ENCODE peak calls at places on chromosomes 13 and 19, in five cellular contexts. A is HuH-7.5, P is C1 segment of cervical spinal cord, S is NCI-H2081, U is posterior cingulate gyrus. N is an unnamed sample.

GRCh38 chr19:43318796-43319314 is 34.6 kb upstream of the CD177 start:
- DNase-seq in A (no peak), S (no peak), U (no peak), P (no peak), N (no peak)

GRCh38 chr19:51157265-51157664 is 15.2 kb downstream of the SIGLEC7 start:
- DNase-seq in A (no peak), U (no peak), P (no peak), S (no peak), N (no peak)

GRCh38 chr13:90919153-90919552 is 428.3 kb upstream of the MIR17HG start:
- DNase-seq in P (no peak), U (no peak), S (no peak), A (no peak), N (no peak)

GRCh38 chr19:4083677-4084546 is 17.2 kb upstream of the ZBTB7A start:
- DNase-seq in U (no peak), S (no peak), P (no peak), A (no peak), N (no peak)

GRCh38 chr19:40370997-40371801 is 18.8 kb downstream of the HIPK4 start:
- DNase-seq in A (no peak), S (no peak), U (no peak), P (no peak), N (no peak)

GRCh38 chr19:3565177-3565576 is 7.6 kb upstream of the HMG20B start:
- DNase-seq in U (no peak), P (no peak), S (no peak), A (no peak), N (no peak)

GRCh38 chr13:30159446-30159839 is 147.9 kb downstream of the KATNAL1 start:
- DNase-seq in S (no peak), P (no peak), A (no peak), U (no peak), N (no peak)

GRCh38 chr19:15866646-15867045 is 31.2 kb downstream of the CYP4F2 start:
- DNase-seq in P (no peak), U (no peak), S (no peak), A (no peak), N (no peak)

GRCh38 chr13:99303863-99304521 is 3.2 kb downstream of the GPR183 start:
- DNase-seq in U (peak), S (no peak), P (no peak), A (no peak), N (no peak)

GRCh38 chr13:48994731-48995130 is 19.0 kb downstream of the FNDC3A start:
- DNase-seq in P (no peak), S (no peak), A (no peak), U (no peak), N (no peak)

GRCh38 chr13:29583073-29583785 is 12.3 kb downstream of the SLC7A1 start:
- DNase-seq in P (no peak), S (no peak), U (no peak), A (no peak), N (no peak)

GRCh38 chr13:40181203-40181845 is 485.1 kb downstream of the FOXO1 start:
- DNase-seq in P (no peak), U (no peak), A (peak), S (no peak), N (no peak)

GRCh38 chr13:99895428-99895998 is 76.1 kb downstream of the ZIC5 start:
- DNase-seq in P (no peak), U (no peak), A (no peak), S (no peak), N (no peak)

GRCh38 chr19:50909240-50910070 is 1.7 kb downstream of the KLK4 start:
- DNase-seq in P (no peak), U (no peak), A (no peak), S (peak), N (no peak)

GRCh38 chr19:11405846-11406643 is 13.1 kb downstream of the RGL3 start:
- DNase-seq in S (no peak), P (no peak), A (no peak), U (no peak), N (no peak)

GRCh38 chr13:111850976-111851375 is 216.0 kb upstream of the SOX1 start:
- DNase-seq in S (no peak), U (no peak), P (no peak), A (no peak), N (no peak)

GRCh38 chr13:36815069-36815468 is 4.0 kb upstream of the RFXAP start:
- DNase-seq in P (no peak), S (no peak), U (no peak), A (peak), N (no peak)

GRCh38 chr13:36130542-36131214 is 504 bp downstream of the DCLK1 start:
- DNase-seq in S (peak), P (no peak), U (peak), A (no peak), N (no peak)

GRCh38 chr19:49690656-49691242 is at the start of gene CPT1C:
- DNase-seq in U (peak), S (peak), A (no peak), P (peak), N (peak)

GRCh38 chr19:41263042-41263849 is 926 bp upstream of the HNRNPUL1 start:
- DNase-seq in P (peak), A (peak), S (peak), U (peak), N (peak)

GRCh38 chr13:85995788-85996418 is 196.7 kb upstream of the SLITRK6 start:
- DNase-seq in P (no peak), A (no peak), S (peak), U (no peak), N (no peak)

GRCh38 chr19:8607386-8607785 is 3.1 kb downstream of the ADAMTS10 start:
- DNase-seq in A (no peak), S (no peak), P (no peak), U (no peak), N (no peak)

GRCh38 chr13:41827507-41828213 is 133.2 kb downstream of the VWA8 start:
- DNase-seq in A (no peak), P (no peak), S (no peak), U (no peak), N (no peak)

GRCh38 chr19:41114132-41114531 is at the start of gene CYP2F1:
- DNase-seq in A (no peak), S (no peak), U (no peak), P (no peak), N (no peak)

GRCh38 chr19:30154410-30154809 is 212.4 kb downstream of the URI1 start:
- DNase-seq in S (no peak), U (no peak), P (no peak), A (no peak), N (no peak)